ENCODE peak calls at places on chromosomes 16 and 17, in six cellular contexts. One of them, this sample, is unnamed.

GRCh38 chr17:28346746-28347246 is 10.5 kb downstream of the POLDIP2 start:
- DNase-seq in stimulated activated naive CD4-positive, alpha-beta T cell treated with Interleukin-2 at 50 U/mL for 16 hours: no peak
- DNase-seq in activated effector memory CD4-positive, alpha-beta T cell treated with Interleukin-2 at 50 U/mL for 16 hours: no peak
- DNase-seq in retinal pigment epithelial cell: no peak
- DNase-seq in caudate nucleus: no peak
- DNase-seq in CD4-positive, alpha-beta memory T cell: no peak
- DNase-seq in this sample: no peak

GRCh38 chr16:17161034-17161433 is 309.7 kb downstream of the XYLT1 start:
- DNase-seq in retinal pigment epithelial cell: no peak
- DNase-seq in activated effector memory CD4-positive, alpha-beta T cell treated with Interleukin-2 at 50 U/mL for 16 hours: no peak
- DNase-seq in stimulated activated naive CD4-positive, alpha-beta T cell treated with Interleukin-2 at 50 U/mL for 16 hours: no peak
- DNase-seq in CD4-positive, alpha-beta memory T cell: no peak
- DNase-seq in caudate nucleus: no peak
- DNase-seq in this sample: no peak

GRCh38 chr17:3981455-3981854 is 17.2 kb upstream of the ATP2A3 start:
- DNase-seq in activated effector memory CD4-positive, alpha-beta T cell treated with Interleukin-2 at 50 U/mL for 16 hours: no peak
- DNase-seq in retinal pigment epithelial cell: no peak
- DNase-seq in stimulated activated naive CD4-positive, alpha-beta T cell treated with Interleukin-2 at 50 U/mL for 16 hours: no peak
- DNase-seq in caudate nucleus: no peak
- DNase-seq in CD4-positive, alpha-beta memory T cell: no peak
- DNase-seq in this sample: no peak

GRCh38 chr16:73179671-73180370 is 131.9 kb upstream of the ZFHX3 start:
- DNase-seq in retinal pigment epithelial cell: no peak
- DNase-seq in stimulated activated naive CD4-positive, alpha-beta T cell treated with Interleukin-2 at 50 U/mL for 16 hours: no peak
- DNase-seq in CD4-positive, alpha-beta memory T cell: no peak
- DNase-seq in caudate nucleus: no peak
- DNase-seq in activated effector memory CD4-positive, alpha-beta T cell treated with Interleukin-2 at 50 U/mL for 16 hours: no peak
- DNase-seq in this sample: no peak

GRCh38 chr16:57184890-57185445 is 871 bp downstream of the PSME3IP1 start:
- DNase-seq in stimulated activated naive CD4-positive, alpha-beta T cell treated with Interleukin-2 at 50 U/mL for 16 hours: no peak
- DNase-seq in caudate nucleus: no peak
- DNase-seq in retinal pigment epithelial cell: no peak
- DNase-seq in CD4-positive, alpha-beta memory T cell: no peak
- DNase-seq in activated effector memory CD4-positive, alpha-beta T cell treated with Interleukin-2 at 50 U/mL for 16 hours: no peak
- DNase-seq in this sample: no peak

GRCh38 chr17:74190807-74191206 is 12.7 kb upstream of the RPL38 start:
- DNase-seq in stimulated activated naive CD4-positive, alpha-beta T cell treated with Interleukin-2 at 50 U/mL for 16 hours: no peak
- DNase-seq in CD4-positive, alpha-beta memory T cell: no peak
- DNase-seq in retinal pigment epithelial cell: no peak
- DNase-seq in activated effector memory CD4-positive, alpha-beta T cell treated with Interleukin-2 at 50 U/mL for 16 hours: no peak
- DNase-seq in caudate nucleus: no peak
- DNase-seq in this sample: no peak

GRCh38 chr17:82370471-82371332 is 863 bp upstream of the UTS2R start:
- DNase-seq in activated effector memory CD4-positive, alpha-beta T cell treated with Interleukin-2 at 50 U/mL for 16 hours: no peak
- DNase-seq in retinal pigment epithelial cell: no peak
- DNase-seq in stimulated activated naive CD4-positive, alpha-beta T cell treated with Interleukin-2 at 50 U/mL for 16 hours: peak; percentile 27
- DNase-seq in CD4-positive, alpha-beta memory T cell: no peak
- DNase-seq in caudate nucleus: no peak
- DNase-seq in this sample: no peak

GRCh38 chr16:23729503-23730424 is 16.7 kb upstream of the ERN2 start:
- DNase-seq in activated effector memory CD4-positive, alpha-beta T cell treated with Interleukin-2 at 50 U/mL for 16 hours: no peak
- DNase-seq in retinal pigment epithelial cell: no peak
- DNase-seq in caudate nucleus: no peak
- DNase-seq in stimulated activated naive CD4-positive, alpha-beta T cell treated with Interleukin-2 at 50 U/mL for 16 hours: no peak
- DNase-seq in CD4-positive, alpha-beta memory T cell: no peak
- DNase-seq in this sample: no peak

GRCh38 chr17:37483311-37484039 is 6.2 kb upstream of the DUSP14 start:
- DNase-seq in CD4-positive, alpha-beta memory T cell: no peak
- DNase-seq in activated effector memory CD4-positive, alpha-beta T cell treated with Interleukin-2 at 50 U/mL for 16 hours: no peak
- DNase-seq in caudate nucleus: no peak
- DNase-seq in stimulated activated naive CD4-positive, alpha-beta T cell treated with Interleukin-2 at 50 U/mL for 16 hours: no peak
- DNase-seq in retinal pigment epithelial cell: no peak
- DNase-seq in this sample: no peak

GRCh38 chr17:77649717-77650211 is 308.7 kb upstream of the TNRC6C start:
- DNase-seq in stimulated activated naive CD4-positive, alpha-beta T cell treated with Interleukin-2 at 50 U/mL for 16 hours: no peak
- DNase-seq in retinal pigment epithelial cell: no peak
- DNase-seq in caudate nucleus: no peak
- DNase-seq in CD4-positive, alpha-beta memory T cell: no peak
- DNase-seq in activated effector memory CD4-positive, alpha-beta T cell treated with Interleukin-2 at 50 U/mL for 16 hours: no peak
- DNase-seq in this sample: no peak

GRCh38 chr17:17547210-17547764 is 44.2 kb downstream of the PEMT start:
- DNase-seq in caudate nucleus: no peak
- DNase-seq in activated effector memory CD4-positive, alpha-beta T cell treated with Interleukin-2 at 50 U/mL for 16 hours: no peak
- DNase-seq in stimulated activated naive CD4-positive, alpha-beta T cell treated with Interleukin-2 at 50 U/mL for 16 hours: no peak
- DNase-seq in retinal pigment epithelial cell: no peak
- DNase-seq in CD4-positive, alpha-beta memory T cell: no peak
- DNase-seq in this sample: no peak

GRCh38 chr16:65119905-65120341 is 1.9 kb downstream of the CDH11 start:
- DNase-seq in stimulated activated naive CD4-positive, alpha-beta T cell treated with Interleukin-2 at 50 U/mL for 16 hours: no peak
- DNase-seq in retinal pigment epithelial cell: no peak
- DNase-seq in CD4-positive, alpha-beta memory T cell: no peak
- DNase-seq in activated effector memory CD4-positive, alpha-beta T cell treated with Interleukin-2 at 50 U/mL for 16 hours: no peak
- DNase-seq in caudate nucleus: no peak
- DNase-seq in this sample: no peak

GRCh38 chr16:56246051-56246817 is 54.9 kb downstream of the GNAO1 start:
- DNase-seq in stimulated activated naive CD4-positive, alpha-beta T cell treated with Interleukin-2 at 50 U/mL for 16 hours: no peak
- DNase-seq in caudate nucleus: peak; percentile 80
- DNase-seq in activated effector memory CD4-positive, alpha-beta T cell treated with Interleukin-2 at 50 U/mL for 16 hours: no peak
- DNase-seq in CD4-positive, alpha-beta memory T cell: no peak
- DNase-seq in retinal pigment epithelial cell: no peak
- DNase-seq in this sample: no peak

GRCh38 chr17:10751569-10751968 is 21.7 kb upstream of the TMEM220 start:
- DNase-seq in CD4-positive, alpha-beta memory T cell: no peak
- DNase-seq in retinal pigment epithelial cell: no peak
- DNase-seq in caudate nucleus: no peak
- DNase-seq in activated effector memory CD4-positive, alpha-beta T cell treated with Interleukin-2 at 50 U/mL for 16 hours: no peak
- DNase-seq in stimulated activated naive CD4-positive, alpha-beta T cell treated with Interleukin-2 at 50 U/mL for 16 hours: no peak
- DNase-seq in this sample: no peak

GRCh38 chr17:16255481-16255901 is 38.5 kb downstream of the PIGL start:
- DNase-seq in retinal pigment epithelial cell: peak; percentile 43
- DNase-seq in CD4-positive, alpha-beta memory T cell: no peak
- DNase-seq in stimulated activated naive CD4-positive, alpha-beta T cell treated with Interleukin-2 at 50 U/mL for 16 hours: no peak
- DNase-seq in caudate nucleus: peak; percentile 23
- DNase-seq in activated effector memory CD4-positive, alpha-beta T cell treated with Interleukin-2 at 50 U/mL for 16 hours: no peak
- DNase-seq in this sample: no peak

GRCh38 chr17:63956296-63956920 is 16.3 kb downstream of the SCN4A start:
- DNase-seq in stimulated activated naive CD4-positive, alpha-beta T cell treated with Interleukin-2 at 50 U/mL for 16 hours: no peak
- DNase-seq in caudate nucleus: no peak
- DNase-seq in activated effector memory CD4-positive, alpha-beta T cell treated with Interleukin-2 at 50 U/mL for 16 hours: no peak
- DNase-seq in retinal pigment epithelial cell: no peak
- DNase-seq in CD4-positive, alpha-beta memory T cell: no peak
- DNase-seq in this sample: no peak

GRCh38 chr17:3983945-3984484 is 19.8 kb upstream of the ATP2A3 start:
- DNase-seq in caudate nucleus: no peak
- DNase-seq in retinal pigment epithelial cell: no peak
- DNase-seq in activated effector memory CD4-positive, alpha-beta T cell treated with Interleukin-2 at 50 U/mL for 16 hours: no peak
- DNase-seq in CD4-positive, alpha-beta memory T cell: no peak
- DNase-seq in stimulated activated naive CD4-positive, alpha-beta T cell treated with Interleukin-2 at 50 U/mL for 16 hours: no peak
- DNase-seq in this sample: no peak

GRCh38 chr16:17793354-17793753 is 322.6 kb upstream of the XYLT1 start:
- DNase-seq in retinal pigment epithelial cell: no peak
- DNase-seq in CD4-positive, alpha-beta memory T cell: no peak
- DNase-seq in activated effector memory CD4-positive, alpha-beta T cell treated with Interleukin-2 at 50 U/mL for 16 hours: no peak
- DNase-seq in stimulated activated naive CD4-positive, alpha-beta T cell treated with Interleukin-2 at 50 U/mL for 16 hours: no peak
- DNase-seq in caudate nucleus: no peak
- DNase-seq in this sample: no peak

GRCh38 chr16:72794319-72794718 is 253.6 kb downstream of the ZFHX3 start:
- DNase-seq in caudate nucleus: no peak
- DNase-seq in retinal pigment epithelial cell: no peak
- DNase-seq in CD4-positive, alpha-beta memory T cell: no peak
- DNase-seq in activated effector memory CD4-positive, alpha-beta T cell treated with Interleukin-2 at 50 U/mL for 16 hours: no peak
- DNase-seq in stimulated activated naive CD4-positive, alpha-beta T cell treated with Interleukin-2 at 50 U/mL for 16 hours: no peak
- DNase-seq in this sample: no peak